ENCODE peak calls at places on chromosomes 4 and X, in six cellular contexts. S is progenitor cell of endocrine pancreas, Y is hippocampal formation, I is GM12891, K is kidney glomerular epithelial cell, A is endothelial cell. M is an unnamed sample.

GRCh38 chr4:166421556-166422156 is 548.6 kb downstream of the TLL1 start:
- DNase-seq in S (no peak), Y (no peak), I (no peak), K (no peak), A (no peak), M (no peak)

GRCh38 chrX:148498067-148498466 is 2.4 kb upstream of the AFF2 start:
- DNase-seq in S (no peak), Y (no peak), I (no peak), K (no peak), A (no peak), M (no peak)

GRCh38 chr4:179536694-179537093 is 2094.5 kb upstream of the AGA start:
- DNase-seq in S (no peak), Y (no peak), I (no peak), K (no peak), A (no peak), M (no peak)

GRCh38 chr4:139300431-139301142 is 718 bp upstream of the NAA15 start:
- DNase-seq in S (no peak), Y (no peak), I (no peak), K (peak; percentile 78), A (no peak), M (no peak)

GRCh38 chr4:133379681-133380438 is 230.8 kb downstream of the PCDH10 start:
- DNase-seq in S (no peak), Y (no peak), I (no peak), K (no peak), A (no peak), M (no peak)

GRCh38 chrX:497201-497710 is 110.5 kb upstream of the PPP2R3B start:
- DNase-seq in S (no peak), Y (no peak), I (no peak), K (no peak), A (no peak), M (no peak)

GRCh38 chr4:162510115-162510514 is 346.3 kb upstream of the FSTL5 start:
- DNase-seq in S (no peak), Y (no peak), I (no peak), K (no peak), A (no peak), M (no peak)

GRCh38 chrX:84046403-84046984 is 141.5 kb downstream of the RPS6KA6 start:
- DNase-seq in S (no peak), Y (peak; percentile 0), I (no peak), K (no peak), A (peak; percentile 24), M (no peak)

GRCh38 chr4:169492436-169493163 is 119.8 kb downstream of the NEK1 start:
- DNase-seq in S (no peak), Y (no peak), I (no peak), K (peak; percentile 30), A (peak; percentile 32), M (no peak)

GRCh38 chrX:104565791-104566687 is at the start of gene IL1RAPL2:
- DNase-seq in S (peak; percentile 53), Y (no peak), I (no peak), K (peak; percentile 7), A (peak; percentile 56), M (peak; percentile 88)

GRCh38 chr4:8727546-8728510 is 135.3 kb downstream of the CPZ start:
- DNase-seq in S (no peak), Y (no peak), I (no peak), K (no peak), A (no peak), M (peak; percentile 8)

GRCh38 chrX:15761564-15762191 is 23.6 kb downstream of the CA5B start:
- DNase-seq in S (no peak), Y (no peak), I (no peak), K (no peak), A (peak; percentile 29), M (no peak)

GRCh38 chr4:123415977-123416376 is 19.4 kb downstream of the SPRY1 start:
- DNase-seq in S (no peak), Y (no peak), I (no peak), K (no peak), A (no peak), M (no peak)

GRCh38 chr4:23355263-23355662 is 534.6 kb downstream of the PPARGC1A start:
- DNase-seq in S (no peak), Y (no peak), I (no peak), K (no peak), A (no peak), M (no peak)